ENCODE peak calls at places on chromosomes 2 and 18, in nine cellular contexts. H is hypothalamus; V is kidney; C is adipocyte; F is RPMI8226; L is PC-3; Y is activated CD4-positive, alpha-beta T cell treated with anti-CD3 and anti-CD28 coated beads for 24 hours; X is iPS DF 6.9; I is hippocampal formation. R is an unnamed sample.

GRCh38 chr2:179860255-179861026 is 971 bp downstream of the ZNF385B start:
- DNase-seq in F (peak), X (peak), H (no peak), I (no peak), L (no peak), V (peak), Y (no peak), C (no peak), R (no peak)

GRCh38 chr18:29531746-29532145 is 1354.8 kb upstream of the CDH2 start:
- DNase-seq in C (no peak), L (peak), F (no peak), Y (no peak), X (no peak), H (no peak), I (no peak), V (no peak), R (no peak)

GRCh38 chr2:67845557-67846114 is 217.2 kb downstream of the C1D start:
- DNase-seq in V (no peak), C (no peak), Y (no peak), I (no peak), H (no peak), X (no peak), F (no peak), L (no peak), R (no peak)

GRCh38 chr18:25494888-25495287 is 142.9 kb upstream of the ZNF521 start:
- DNase-seq in L (peak), I (no peak), V (no peak), Y (no peak), X (no peak), C (no peak), H (no peak), F (no peak), R (no peak)

GRCh38 chr2:25132296-25132630 is 36.1 kb downstream of the POMC start:
- DNase-seq in I (no peak), H (no peak), L (no peak), Y (no peak), X (no peak), C (no peak), F (no peak), V (no peak), R (no peak)

GRCh38 chr18:79796016-79796415 is 1.7 kb upstream of the KCNG2 start:
- DNase-seq in I (no peak), V (peak), Y (no peak), C (no peak), H (no peak), L (no peak), X (no peak), F (no peak), R (no peak)

GRCh38 chr2:33765122-33765521 is 166.0 kb upstream of the FAM98A start:
- DNase-seq in C (peak), V (no peak), H (no peak), L (no peak), X (no peak), Y (no peak), I (peak), F (no peak), R (no peak)

GRCh38 chr2:28398101-28398834 is 5.6 kb downstream of the FOSL2 start:
- DNase-seq in X (no peak), H (no peak), Y (no peak), C (peak), V (no peak), I (no peak), F (no peak), L (no peak), R (no peak)

GRCh38 chr2:47657886-47658577 is 124.9 kb upstream of the MSH6 start:
- DNase-seq in V (no peak), X (no peak), L (no peak), I (no peak), C (no peak), F (no peak), H (no peak), Y (no peak), R (no peak)

GRCh38 chr2:26081601-26082000 is 47.7 kb downstream of the RAB10 start:
- DNase-seq in F (no peak), H (no peak), C (no peak), Y (no peak), I (no peak), X (no peak), L (no peak), V (no peak), R (no peak)

GRCh38 chr2:226474131-226474530 is 325.5 kb downstream of the IRS1 start:
- DNase-seq in Y (no peak), V (no peak), C (no peak), I (no peak), F (no peak), X (no peak), L (no peak), H (no peak), R (no peak)

GRCh38 chr18:59517446-59518171 is 158.5 kb upstream of the LMAN1 start:
- DNase-seq in F (peak), I (no peak), Y (no peak), C (peak), V (no peak), H (no peak), X (peak), L (peak), R (no peak)

GRCh38 chr2:69789129-69789528 is 40.3 kb upstream of the GMCL1 start:
- DNase-seq in H (no peak), Y (no peak), L (no peak), V (no peak), F (no peak), C (peak), X (no peak), I (no peak), R (no peak)

GRCh38 chr2:172931923-172932520 is 143.6 kb upstream of the MAP3K20 start:
- DNase-seq in X (peak), H (no peak), I (peak), L (peak), C (peak), F (peak), V (no peak), Y (peak), R (no peak)

GRCh38 chr2:189824694-189825396 is 40.6 kb downstream of the PMS1 start:
- DNase-seq in X (no peak), L (no peak), H (no peak), F (no peak), I (no peak), V (no peak), C (no peak), Y (no peak), R (no peak)

GRCh38 chr2:128557069-128557468 is 238.4 kb upstream of the HS6ST1 start:
- DNase-seq in C (no peak), L (no peak), V (peak), H (no peak), Y (no peak), F (no peak), X (no peak), I (no peak), R (no peak)

GRCh38 chr2:217983276-217984233 is 19.2 kb downstream of the TNS1 start:
- DNase-seq in H (no peak), V (no peak), C (no peak), I (no peak), L (no peak), X (no peak), F (no peak), Y (no peak), R (no peak)

GRCh38 chr18:64332851-64333250 is 184.0 kb upstream of the LINC00305 start:
- DNase-seq in F (no peak), I (no peak), C (no peak), L (no peak), H (no peak), V (no peak), Y (no peak), X (no peak), R (no peak)

GRCh38 chr18:64409511-64409910 is 260.6 kb upstream of the LINC00305 start:
- DNase-seq in V (no peak), C (peak), I (no peak), H (no peak), Y (no peak), X (no peak), L (peak), F (peak), R (no peak)

GRCh38 chr2:142594935-142595334 is 282.5 kb upstream of the KYNU start:
- DNase-seq in C (no peak), X (no peak), H (no peak), Y (no peak), I (no peak), V (no peak), F (no peak), L (no peak), R (no peak)

GRCh38 chr2:44120428-44120827 is 48.2 kb upstream of the PPM1B start:
- DNase-seq in X (no peak), F (peak), C (peak), Y (peak), H (no peak), L (peak), I (no peak), V (no peak), R (no peak)

GRCh38 chr2:72953976-72954375 is 36.7 kb downstream of the EMX1 start:
- DNase-seq in F (no peak), V (peak), C (no peak), X (no peak), H (no peak), Y (no peak), I (no peak), L (no peak), R (no peak)

GRCh38 chr2:121285077-121285449 is at the start of gene TFCP2L1:
- DNase-seq in C (peak), H (no peak), I (no peak), V (peak), L (peak), X (peak), F (peak), Y (no peak), R (no peak)

GRCh38 chr2:14712091-14712490 is 79.6 kb downstream of the LRATD1 start:
- DNase-seq in I (no peak), V (no peak), F (no peak), H (no peak), X (no peak), Y (no peak), C (no peak), L (no peak), R (no peak)